ENCODE peak calls at places on chromosome 18, in five cellular contexts. One of them, this sample, is unnamed.
A peak's percentile ranks its signal among the peaks of the same experiment; 100 is the strongest.

GRCh38 chr18:50523165-50523564 is 36.7 kb upstream of the MAPK4 start:
- DNase-seq in endothelial cell: no peak
- DNase-seq in mesendoderm: no peak
- DNase-seq in RWPE2: no peak
- DNase-seq in AG08396: no peak
- DNase-seq in this sample: no peak

GRCh38 chr18:58268849-58269248 is 224.8 kb downstream of the NEDD4L start:
- DNase-seq in endothelial cell: no peak
- DNase-seq in mesendoderm: peak; percentile 75
- DNase-seq in RWPE2: peak; percentile 70
- DNase-seq in AG08396: peak; percentile 43
- DNase-seq in this sample: peak; percentile 60

GRCh38 chr18:35582899-35583558 is 1.5 kb downstream of the GALNT1 start:
- DNase-seq in endothelial cell: no peak
- DNase-seq in mesendoderm: no peak
- DNase-seq in RWPE2: no peak
- DNase-seq in AG08396: no peak
- DNase-seq in this sample: peak; percentile 20

GRCh38 chr18:24015897-24016631 is 1.5 kb downstream of the TTC39C start:
- DNase-seq in endothelial cell: no peak
- DNase-seq in mesendoderm: peak; percentile 26
- DNase-seq in RWPE2: no peak
- DNase-seq in AG08396: no peak
- DNase-seq in this sample: no peak

GRCh38 chr18:32086866-32087265 is 4.8 kb upstream of the RNF138 start:
- DNase-seq in endothelial cell: no peak
- DNase-seq in mesendoderm: no peak
- DNase-seq in RWPE2: no peak
- DNase-seq in AG08396: no peak
- DNase-seq in this sample: peak; percentile 29

GRCh38 chr18:26470011-26470637 is 78.2 kb downstream of the KCTD1 start:
- DNase-seq in endothelial cell: no peak
- DNase-seq in mesendoderm: no peak
- DNase-seq in RWPE2: no peak
- DNase-seq in AG08396: no peak
- DNase-seq in this sample: no peak

GRCh38 chr18:62404881-62405280 is 79.8 kb downstream of the TNFRSF11A start:
- DNase-seq in endothelial cell: no peak
- DNase-seq in mesendoderm: no peak
- DNase-seq in RWPE2: no peak
- DNase-seq in AG08396: no peak
- DNase-seq in this sample: no peak

GRCh38 chr18:63837556-63837955 is 49.9 kb upstream of the SERPINB2 start:
- DNase-seq in endothelial cell: no peak
- DNase-seq in mesendoderm: no peak
- DNase-seq in RWPE2: no peak
- DNase-seq in AG08396: no peak
- DNase-seq in this sample: no peak

GRCh38 chr18:50051288-50051687 is 143.7 kb downstream of the MYO5B start:
- DNase-seq in endothelial cell: no peak
- DNase-seq in mesendoderm: peak; percentile 54
- DNase-seq in RWPE2: no peak
- DNase-seq in AG08396: peak; percentile 18
- DNase-seq in this sample: peak; percentile 16

GRCh38 chr18:31685097-31686082 is 1.0 kb upstream of the B4GALT6 start:
- DNase-seq in endothelial cell: peak; percentile 81
- DNase-seq in mesendoderm: peak; percentile 85
- DNase-seq in RWPE2: peak; percentile 68
- DNase-seq in AG08396: peak; percentile 78
- DNase-seq in this sample: peak; percentile 87

GRCh38 chr18:48787523-48788151 is 163.1 kb downstream of the SMAD7 start:
- DNase-seq in endothelial cell: no peak
- DNase-seq in mesendoderm: no peak
- DNase-seq in RWPE2: peak; percentile 25
- DNase-seq in AG08396: no peak
- DNase-seq in this sample: no peak

GRCh38 chr18:75209129-75209951 is at the start of gene PTGR3:
- DNase-seq in endothelial cell: peak; percentile 73
- DNase-seq in mesendoderm: peak; percentile 84
- DNase-seq in RWPE2: peak; percentile 86
- DNase-seq in AG08396: peak; percentile 86
- DNase-seq in this sample: peak; percentile 87

GRCh38 chr18:79518028-79518682 is 122.4 kb downstream of the NFATC1 start:
- DNase-seq in endothelial cell: peak; percentile 1
- DNase-seq in mesendoderm: no peak
- DNase-seq in RWPE2: peak; percentile 38
- DNase-seq in AG08396: no peak
- DNase-seq in this sample: no peak

GRCh38 chr18:67783215-67783946 is 266.9 kb upstream of the DSEL start:
- DNase-seq in endothelial cell: no peak
- DNase-seq in mesendoderm: peak; percentile 75
- DNase-seq in RWPE2: no peak
- DNase-seq in AG08396: peak; percentile 34
- DNase-seq in this sample: no peak

GRCh38 chr18:3654442-3655253 is 204.7 kb downstream of the TGIF1 start:
- DNase-seq in endothelial cell: no peak
- DNase-seq in mesendoderm: no peak
- DNase-seq in RWPE2: no peak
- DNase-seq in AG08396: no peak
- DNase-seq in this sample: no peak

GRCh38 chr18:21740474-21740723 is 193 bp upstream of the MIB1 start:
- DNase-seq in endothelial cell: no peak
- DNase-seq in mesendoderm: no peak
- DNase-seq in RWPE2: peak; percentile 95
- DNase-seq in AG08396: peak; percentile 97
- DNase-seq in this sample: peak; percentile 97

GRCh38 chr18:36284671-36285295 is 12.7 kb upstream of the FHOD3 start:
- DNase-seq in endothelial cell: peak; percentile 49
- DNase-seq in mesendoderm: peak; percentile 76
- DNase-seq in RWPE2: no peak
- DNase-seq in AG08396: peak; percentile 49
- DNase-seq in this sample: peak; percentile 50

GRCh38 chr18:61580061-61580460 is 246.8 kb downstream of the CDH20 start:
- DNase-seq in endothelial cell: no peak
- DNase-seq in mesendoderm: no peak
- DNase-seq in RWPE2: no peak
- DNase-seq in AG08396: no peak
- DNase-seq in this sample: no peak

GRCh38 chr18:26383454-26384270 is 157.4 kb downstream of the TAF4B start:
- DNase-seq in endothelial cell: peak; percentile 18
- DNase-seq in mesendoderm: peak; percentile 65
- DNase-seq in RWPE2: no peak
- DNase-seq in AG08396: peak; percentile 45
- DNase-seq in this sample: peak; percentile 31

GRCh38 chr18:78731423-78732032 is 248.1 kb upstream of the SALL3 start:
- DNase-seq in endothelial cell: no peak
- DNase-seq in mesendoderm: no peak
- DNase-seq in RWPE2: no peak
- DNase-seq in AG08396: no peak
- DNase-seq in this sample: no peak

GRCh38 chr18:35861367-35862114 is 110.9 kb upstream of the RMP24 start:
- DNase-seq in endothelial cell: no peak
- DNase-seq in mesendoderm: peak; percentile 47
- DNase-seq in RWPE2: no peak
- DNase-seq in AG08396: no peak
- DNase-seq in this sample: no peak

GRCh38 chr18:75244914-75245313 is 34.3 kb downstream of the TSHZ1 start:
- DNase-seq in endothelial cell: no peak
- DNase-seq in mesendoderm: no peak
- DNase-seq in RWPE2: no peak
- DNase-seq in AG08396: no peak
- DNase-seq in this sample: no peak

GRCh38 chr18:7492385-7492784 is 74.7 kb upstream of the PTPRM start:
- DNase-seq in endothelial cell: no peak
- DNase-seq in mesendoderm: no peak
- DNase-seq in RWPE2: no peak
- DNase-seq in AG08396: no peak
- DNase-seq in this sample: no peak

GRCh38 chr18:35696307-35696706 is 114.8 kb downstream of the GALNT1 start:
- DNase-seq in endothelial cell: no peak
- DNase-seq in mesendoderm: no peak
- DNase-seq in RWPE2: no peak
- DNase-seq in AG08396: no peak
- DNase-seq in this sample: no peak

GRCh38 chr18:59357928-59358327 is 1.1 kb downstream of the LMAN1 start:
- DNase-seq in endothelial cell: no peak
- DNase-seq in mesendoderm: no peak
- DNase-seq in RWPE2: no peak
- DNase-seq in AG08396: peak; percentile 56
- DNase-seq in this sample: peak; percentile 67

GRCh38 chr18:22198163-22198562 is 28.8 kb downstream of the GATA6 start:
- DNase-seq in endothelial cell: no peak
- DNase-seq in mesendoderm: no peak
- DNase-seq in RWPE2: no peak
- DNase-seq in AG08396: no peak
- DNase-seq in this sample: no peak

GRCh38 chr18:11729556-11729955 is 40.5 kb downstream of the GNAL start:
- DNase-seq in endothelial cell: no peak
- DNase-seq in mesendoderm: no peak
- DNase-seq in RWPE2: no peak
- DNase-seq in AG08396: no peak
- DNase-seq in this sample: no peak

GRCh38 chr18:79200546-79201268 is 131.5 kb downstream of the ATP9B start:
- DNase-seq in endothelial cell: no peak
- DNase-seq in mesendoderm: peak; percentile 53
- DNase-seq in RWPE2: peak; percentile 97
- DNase-seq in AG08396: peak; percentile 28
- DNase-seq in this sample: peak; percentile 37

GRCh38 chr18:62784338-62784965 is 69.1 kb downstream of the PHLPP1 start:
- DNase-seq in endothelial cell: no peak
- DNase-seq in mesendoderm: no peak
- DNase-seq in RWPE2: no peak
- DNase-seq in AG08396: no peak
- DNase-seq in this sample: no peak

GRCh38 chr18:30302181-30302580 is 740.4 kb downstream of the DSC3 start:
- DNase-seq in endothelial cell: no peak
- DNase-seq in mesendoderm: no peak
- DNase-seq in RWPE2: no peak
- DNase-seq in AG08396: no peak
- DNase-seq in this sample: no peak

GRCh38 chr18:11004951-11005350 is 144.4 kb downstream of the PIEZO2 start:
- DNase-seq in endothelial cell: no peak
- DNase-seq in mesendoderm: no peak
- DNase-seq in RWPE2: no peak
- DNase-seq in AG08396: no peak
- DNase-seq in this sample: peak; percentile 23

This sample was measured in Daoy.